ENCODE peak calls at places on chromosomes 4 and X, in ten cellular contexts. B is activated naive CD4-positive, alpha-beta T cell treated with anti-CD3 and anti-CD28 coated beads, Interleukin-2, amount 10 ng/mL, durations not matched to agents 7 days and 5 days; U is stimulated activated CD8-positive, alpha-beta memory T cell treated with anti-CD3 and anti-CD28 coated beads, Interleukin-7, amount 100 ng/mL, for 1 hour; P is activated CD4-positive, alpha-beta T cell treated with anti-CD3 and anti-CD28 coated beads for 36 hours; A is stimulated activated naive CD4-positive, alpha-beta T cell; E is MCF 10A; D is K562; N is NCI-H1092 treated with DMSO at 0.1 percent for 48 hours; W is B cell; Q is transverse colon. G is an unnamed sample.

GRCh38 chr4:26081795-26082498 is 167.9 kb downstream of the SMIM20 start:
- DNase-seq in B (no peak), U (no peak), P (no peak), A (no peak), E (peak; percentile 69), D (peak; percentile 57), N (peak; percentile 78), W (no peak), Q (no peak), G (peak; percentile 24)

GRCh38 chr4:4899202-4899925 is 39.9 kb downstream of the MSX1 start:
- DNase-seq in B (no peak), U (no peak), P (no peak), A (no peak), E (no peak), D (no peak), N (no peak), W (no peak), Q (no peak), G (no peak)

GRCh38 chrX:78769356-78769755 is 21.8 kb downstream of the LPAR4 start:
- DNase-seq in B (no peak), U (no peak), P (no peak), A (no peak), E (no peak), D (no peak), N (no peak), W (no peak), Q (no peak), G (no peak)

GRCh38 chr4:89599026-89599425 is 237.9 kb downstream of the SNCA start:
- DNase-seq in B (no peak), U (no peak), P (no peak), A (no peak), E (no peak), D (no peak), N (no peak), W (no peak), Q (no peak), G (no peak)

GRCh38 chrX:12767856-12768255 is 23.4 kb upstream of the PRPS2 start:
- DNase-seq in B (no peak), U (no peak), P (no peak), A (no peak), E (no peak), D (no peak), N (peak; percentile 19), W (no peak), Q (no peak), G (no peak)

GRCh38 chr4:101230806-101231426 is 116.4 kb downstream of the PPP3CA start:
- DNase-seq in B (no peak), U (no peak), P (no peak), A (no peak), E (no peak), D (no peak), N (no peak), W (no peak), Q (no peak), G (no peak)

GRCh38 chr4:159390648-159391047 is 287.8 kb downstream of the RAPGEF2 start:
- DNase-seq in B (no peak), U (no peak), P (no peak), A (no peak), E (peak; percentile 97), D (peak; percentile 15), N (no peak), W (no peak), Q (no peak), G (no peak)

GRCh38 chrX:47232803-47233332 is at the start of gene USP11:
- DNase-seq in B (peak; percentile 64), U (peak; percentile 33), P (peak; percentile 37), A (peak; percentile 37), E (no peak), D (peak; percentile 65), N (peak; percentile 75), W (peak; percentile 76), Q (peak; percentile 50), G (no peak)